ENCODE peak calls at places on chromosomes 1 and 21, in four cellular contexts. I is HL-60, W is K562, J is GM12878. B is an unnamed sample.

GRCh38 chr1:9996624-9997582 is at the start of gene RBP7:
- DNase-seq in I (peak), W (no peak), J (no peak), B (peak)

GRCh38 chr1:67393240-67393639 is 37.0 kb downstream of the SERBP1 start:
- DNase-seq in I (no peak), W (no peak), J (no peak), B (no peak)

GRCh38 chr1:234624718-234625117 is 14.7 kb upstream of the IRF2BP2 start:
- DNase-seq in I (no peak), W (peak), J (no peak), B (no peak)

GRCh38 chr1:113541108-113541507 is 150.8 kb downstream of the MAGI3 start:
- DNase-seq in I (no peak), W (no peak), J (no peak), B (no peak)

GRCh38 chr1:26733982-26734381 is 38.2 kb downstream of the ARID1A start:
- DNase-seq in I (no peak), W (no peak), J (no peak), B (no peak)

GRCh38 chr1:186093437-186093836 is 281.6 kb downstream of the TPR start:
- DNase-seq in I (no peak), W (no peak), J (no peak), B (no peak)

GRCh38 chr1:196481616-196482015 is 126.6 kb downstream of the KCNT2 start:
- DNase-seq in I (no peak), W (no peak), J (no peak), B (no peak)

GRCh38 chr1:54291276-54292014 is 91.5 kb downstream of the MRPL37 start:
- DNase-seq in I (no peak), W (no peak), J (no peak), B (no peak)

GRCh38 chr21:35895598-35895997 is 164.7 kb downstream of the SETD4 start:
- DNase-seq in I (no peak), W (no peak), J (no peak), B (no peak)

GRCh38 chr1:26541816-26542711 is 12.5 kb downstream of the RPS6KA1 start:
- DNase-seq in I (peak), W (peak), J (peak), B (peak)

GRCh38 chr1:182998482-182998881 is 24.7 kb upstream of the LAMC1 start:
- DNase-seq in I (no peak), W (no peak), J (no peak), B (no peak)

GRCh38 chr1:42328047-42328625 is 6.9 kb downstream of the FOXJ3 start:
- DNase-seq in I (no peak), W (peak), J (no peak), B (no peak)

GRCh38 chr1:15031251-15031930 is 122.2 kb upstream of the TMEM51 start:
- DNase-seq in I (no peak), W (no peak), J (no peak), B (no peak)

GRCh38 chr1:94298861-94299260 is 61.5 kb upstream of the ARHGAP29 start:
- DNase-seq in I (peak), W (no peak), J (no peak), B (no peak)

GRCh38 chr1:168089326-168089978 is 47.3 kb downstream of the GPR161 start:
- DNase-seq in I (no peak), W (no peak), J (no peak), B (no peak)

GRCh38 chr21:45577806-45578801 is 35.9 kb upstream of the SLC19A1 start:
- DNase-seq in I (no peak), W (no peak), J (no peak), B (no peak)

GRCh38 chr1:240086726-240087125 is 5.0 kb upstream of the FMN2 start:
- DNase-seq in I (no peak), W (no peak), J (no peak), B (no peak)

GRCh38 chr21:42144679-42145568 is 73.8 kb downstream of the UMODL1 start:
- DNase-seq in I (no peak), W (no peak), J (no peak), B (no peak)

GRCh38 chr1:112070677-112071076 is 81.2 kb upstream of the KCND3 start:
- DNase-seq in I (no peak), W (no peak), J (no peak), B (no peak)

GRCh38 chr1:43265431-43265830 is 4.4 kb upstream of the TMEM125 start:
- DNase-seq in I (no peak), W (no peak), J (no peak), B (no peak)

GRCh38 chr1:115429884-115430283 is 91.8 kb upstream of the NGF start:
- DNase-seq in I (no peak), W (no peak), J (no peak), B (no peak)

GRCh38 chr1:161177112-161177935 is at the start of gene B4GALT3:
- DNase-seq in I (peak), W (peak), J (no peak), B (peak)

GRCh38 chr1:116671835-116672234 is 4.3 kb upstream of the IGSF3 start:
- DNase-seq in I (no peak), W (no peak), J (no peak), B (no peak)

GRCh38 chr1:19949016-19949415 is 25.6 kb upstream of the PLA2G2E start:
- DNase-seq in I (no peak), W (no peak), J (no peak), B (no peak)

GRCh38 chr1:211279340-211279739 is 20.2 kb downstream of the RCOR3 start:
- DNase-seq in I (no peak), W (no peak), J (no peak), B (no peak)

GRCh38 chr1:203692565-203693470 is 66.2 kb downstream of the ATP2B4 start:
- DNase-seq in I (no peak), W (peak), J (no peak), B (no peak)
- TF ChIP-seq POLR2AphosphoS5 in I (no peak), W (peak), J (no peak), B (no peak)

DNA sequence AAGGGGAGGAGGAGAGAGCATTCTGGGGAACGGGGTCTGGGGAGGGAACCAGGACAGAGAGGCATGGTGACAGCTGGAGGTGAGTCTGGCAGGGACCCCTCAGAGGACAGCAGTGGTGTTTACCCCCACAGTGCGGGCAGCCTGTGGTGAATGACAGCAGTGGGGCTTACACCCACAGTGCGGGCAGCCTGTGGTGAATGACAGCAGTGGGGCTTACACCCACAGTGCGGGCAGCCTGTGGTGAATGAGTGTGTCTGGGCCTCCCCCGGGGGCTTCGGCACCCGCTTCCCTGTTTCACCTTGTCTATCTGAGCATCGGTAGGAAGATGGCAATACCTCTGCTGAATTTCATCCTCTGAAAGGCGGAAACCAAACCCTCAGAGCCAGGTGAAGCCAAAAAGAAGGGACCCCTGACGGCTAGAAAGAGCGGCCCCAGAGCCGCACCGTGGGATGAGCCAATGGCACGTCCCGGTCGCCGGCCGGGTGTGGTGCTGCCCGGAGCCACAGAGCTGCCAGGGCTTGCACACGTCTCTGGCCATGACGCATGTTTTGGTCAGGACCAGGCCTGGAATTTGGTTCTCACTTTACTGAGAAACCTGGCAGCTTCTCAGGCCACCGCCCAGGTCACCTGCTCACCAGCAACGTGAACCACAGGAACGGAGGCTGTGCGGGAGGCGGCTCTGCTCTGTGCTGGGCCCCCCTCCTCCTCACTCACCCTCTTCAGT is 54.1 kb downstream of the SIK1 start:
- DNase-seq in I (no peak), W (no peak), J (no peak), B (no peak)
- TF ChIP-seq SPI1 in I (no peak), W (no peak), J (no peak), B (no peak)

GRCh38 chr1:225746361-225747179 is 31.1 kb upstream of the SRP9 start:
- DNase-seq in I (no peak), W (no peak), J (no peak), B (no peak)
- TF ChIP-seq POLR2AphosphoS5 in I (no peak), W (no peak), J (no peak), B (no peak)

GRCh38 chr1:119779869-119780356 is 11.2 kb upstream of the HMGCS2 start:
- DNase-seq in I (no peak), W (no peak), J (no peak), B (no peak)
- TF ChIP-seq SPI1 in I (no peak), W (no peak), J (no peak), B (no peak)

DNA sequence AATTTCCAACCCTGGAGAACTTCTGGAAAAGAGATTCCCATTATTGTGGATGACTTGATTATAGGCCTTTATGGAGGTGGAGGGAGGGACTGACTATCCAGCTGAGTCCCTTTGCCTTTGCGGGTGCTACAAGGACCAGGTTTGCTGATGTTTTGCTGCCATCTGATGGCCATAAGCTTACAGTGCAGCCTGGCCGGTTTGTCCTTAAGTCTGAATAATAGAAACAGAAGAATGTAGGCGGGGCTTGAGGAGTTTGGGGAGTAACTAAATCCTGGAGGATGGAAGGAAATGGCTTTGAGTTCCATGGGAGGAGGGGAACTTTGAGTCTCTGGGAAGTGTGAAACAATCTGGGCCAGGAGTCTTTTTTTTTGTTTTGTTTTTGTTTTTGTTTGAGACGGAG is 55.7 kb upstream of the CD1D start:
- DNase-seq in I (peak), W (peak), J (peak), B (peak)
- TF ChIP-seq POLR2AphosphoS5 in I (no peak), W (no peak), J (no peak), B (no peak)